ENCODE peak calls at places on chromosome 5, in six cellular contexts. F is occipital lobe, M is GM06990, A is C1 segment of cervical spinal cord, J is neuronal stem cell, P is EL. L is an unnamed sample.

GRCh38 chr5:177433658-177434217 is 7.3 kb downstream of the GRK6 start:
- DNase-seq in M (peak; percentile 25), P (no peak), A (no peak), F (no peak), J (no peak), L (no peak)

GRCh38 chr5:108917596-108917995 is 169.9 kb downstream of the FER start:
- DNase-seq in J (no peak), F (no peak), A (no peak), P (no peak), M (no peak), L (no peak)

GRCh38 chr5:120479066-120479465 is 15.0 kb downstream of the PRR16 start:
- DNase-seq in F (no peak), P (peak; percentile 42), A (no peak), M (no peak), J (no peak), L (no peak)

GRCh38 chr5:179256229-179257189 is 88.8 kb downstream of the ADAMTS2 start:
- DNase-seq in P (no peak), M (no peak), F (no peak), A (no peak), J (no peak), L (no peak)

GRCh38 chr5:67038817-67039603 is 157.6 kb downstream of the CD180 start:
- DNase-seq in M (no peak), J (no peak), P (peak; percentile 58), A (no peak), F (no peak), L (no peak)

GRCh38 chr5:107782770-107783169 is 112.0 kb upstream of the EFNA5 start:
- DNase-seq in F (no peak), A (no peak), M (no peak), P (no peak), J (no peak), L (no peak)

GRCh38 chr5:36662291-36662851 is 56.0 kb downstream of the SLC1A3 start:
- DNase-seq in A (peak; percentile 67), F (peak; percentile 45), J (no peak), P (no peak), M (no peak), L (peak; percentile 44)

GRCh38 chr5:172443441-172444109 is 10.8 kb downstream of the SH3PXD2B start:
- DNase-seq in P (peak; percentile 95), J (no peak), F (peak; percentile 63), M (no peak), A (peak; percentile 86), L (no peak)

GRCh38 chr5:122175852-122176251 is 46.5 kb downstream of the ZNF474 start:
- DNase-seq in J (no peak), M (no peak), A (no peak), F (no peak), P (no peak), L (no peak)

GRCh38 chr5:77972545-77973252 is 196.6 kb upstream of the TBCA start:
- DNase-seq in P (peak; percentile 21), F (no peak), M (peak; percentile 79), J (no peak), A (no peak), L (peak; percentile 14)

GRCh38 chr5:122924203-122924602 is 78.8 kb downstream of the SNX24 start:
- DNase-seq in F (no peak), A (no peak), J (no peak), P (peak; percentile 65), M (no peak), L (no peak)

GRCh38 chr5:130514984-130515690 is 610.9 kb downstream of the CHSY3 start:
- DNase-seq in P (peak; percentile 67), J (no peak), A (no peak), M (no peak), F (no peak), L (no peak)

GRCh38 chr5:77302247-77302646 is 91.8 kb downstream of the PDE8B start:
- DNase-seq in P (no peak), F (no peak), J (no peak), M (no peak), A (no peak), L (no peak)

GRCh38 chr5:128163991-128164390 is 80.4 kb downstream of the SLC12A2 start:
- DNase-seq in J (no peak), A (no peak), P (peak; percentile 47), M (no peak), F (no peak), L (no peak)

GRCh38 chr5:36728697-36729543 is 122.5 kb downstream of the SLC1A3 start:
- DNase-seq in M (no peak), P (peak; percentile 62), J (peak; percentile 61), F (no peak), A (no peak), L (no peak)

GRCh38 chr5:173733831-173734491 is 117.5 kb upstream of the BOD1 start:
- DNase-seq in J (no peak), P (no peak), F (no peak), M (peak; percentile 62), A (no peak), L (no peak)

GRCh38 chr5:148957591-148958202 is 105.2 kb downstream of the SH3TC2 start:
- DNase-seq in J (peak; percentile 46), M (no peak), F (no peak), P (peak; percentile 52), A (no peak), L (no peak)

GRCh38 chr5:114238771-114239313 is 123.0 kb upstream of the KCNN2 start:
- DNase-seq in A (no peak), P (peak; percentile 56), J (no peak), F (no peak), M (no peak), L (no peak)

GRCh38 chr5:125412561-125413535 is 666.4 kb upstream of the ZNF608 start:
- DNase-seq in M (no peak), P (peak; percentile 83), J (peak; percentile 80), A (peak; percentile 85), F (peak; percentile 89), L (peak; percentile 93)

GRCh38 chr5:174736777-174737176 is 12.4 kb downstream of the MSX2 start:
- DNase-seq in A (no peak), M (no peak), F (no peak), P (no peak), J (no peak), L (no peak)

GRCh38 chr5:73591102-73591695 is 25.7 kb downstream of the UTP15 start:
- DNase-seq in F (no peak), P (peak; percentile 83), J (peak; percentile 72), A (no peak), M (peak; percentile 15), L (no peak)

GRCh38 chr5:115810776-115811175 is 5.7 kb downstream of the CDO1 start:
- DNase-seq in A (no peak), P (peak; percentile 61), F (no peak), J (no peak), M (no peak), L (no peak)

GRCh38 chr5:18920966-18921365 is 1067.0 kb downstream of the CDH18 start:
- DNase-seq in P (no peak), F (no peak), M (no peak), J (no peak), A (no peak), L (no peak)

GRCh38 chr5:137279631-137280236 is 219.4 kb downstream of the SPOCK1 start:
- DNase-seq in M (no peak), P (no peak), F (no peak), A (no peak), J (no peak), L (no peak)

GRCh38 chr5:142979636-142980035 is 209.5 kb downstream of the ARHGAP26 start:
- DNase-seq in P (no peak), J (no peak), A (no peak), M (no peak), F (no peak), L (no peak)

GRCh38 chr5:56522972-56523371 is 289.8 kb upstream of the ANKRD55 start:
- DNase-seq in F (no peak), P (peak; percentile 55), J (no peak), A (peak; percentile 30), M (no peak), L (no peak)

GRCh38 chr5:53877243-53877642 is 316.8 kb downstream of the NDUFS4 start:
- DNase-seq in A (no peak), M (no peak), P (peak; percentile 82), J (no peak), F (no peak), L (no peak)

GRCh38 chr5:179162351-179163235 is 102.4 kb downstream of the ZNF354C start:
- DNase-seq in P (no peak), M (no peak), J (no peak), F (no peak), A (no peak), L (no peak)

GRCh38 chr5:126837907-126838539 is 61.1 kb downstream of the LMNB1 start:
- DNase-seq in J (no peak), F (no peak), M (no peak), P (no peak), A (no peak), L (no peak)

GRCh38 chr5:33701251-33701650 is 190.5 kb downstream of the ADAMTS12 start:
- DNase-seq in J (no peak), P (peak; percentile 65), M (no peak), A (no peak), F (no peak), L (no peak)

GRCh38 chr5:114903767-114904166 is 265.9 kb downstream of the TRIM36 start:
- DNase-seq in A (no peak), M (no peak), J (no peak), P (no peak), F (no peak), L (no peak)

GRCh38 chr5:94893404-94894145 is 275.1 kb downstream of the SLF1 start:
- DNase-seq in J (peak; percentile 50), P (peak; percentile 8), M (no peak), A (no peak), F (no peak), L (no peak)

GRCh38 chr5:124660229-124661093 is 86.0 kb downstream of the ZNF608 start:
- DNase-seq in M (no peak), A (no peak), F (no peak), J (no peak), P (peak; percentile 61), L (no peak)

GRCh38 chr5:179343902-179344300 is 1.4 kb downstream of the ADAMTS2 start:
- DNase-seq in P (peak; percentile 68), M (no peak), A (no peak), J (peak; percentile 84), F (no peak), L (no peak)